ENCODE peak calls at places on chromosomes 16 and 17, in seven cellular contexts. Q, W, H, L, Y, Z and V are unnamed samples.

GRCh38 chr17:42720996-42721583 is 23.8 kb downstream of the EZH1 start:
- DNase-seq in Y (no peak), L (no peak), H (peak; percentile 63), W (peak; percentile 43), Z (no peak), Q (no peak), V (peak; percentile 85)

GRCh38 chr17:81379523-81379942 is 15.7 kb upstream of the BAHCC1 start:
- DNase-seq in Z (no peak), H (no peak), Y (no peak), Q (no peak), L (no peak), W (no peak), V (no peak)

GRCh38 chr16:66918355-66918754 is 330 bp downstream of the CDH16 start:
- DNase-seq in Z (no peak), H (no peak), W (no peak), Y (no peak), L (no peak), Q (no peak), V (no peak)

GRCh38 chr16:23420011-23420410 is 33.0 kb downstream of the COG7 start:
- DNase-seq in L (no peak), H (no peak), Z (no peak), W (no peak), Y (no peak), Q (peak; percentile 36), V (peak; percentile 70)

GRCh38 chr17:50326831-50327364 is 19.0 kb upstream of the XYLT2 start:
- DNase-seq in Z (no peak), H (no peak), Q (no peak), W (no peak), L (no peak), Y (no peak), V (no peak)

GRCh38 chr17:51322390-51323029 is 62.2 kb downstream of the UTP18 start:
- DNase-seq in H (peak; percentile 12), Y (no peak), L (no peak), W (no peak), Z (no peak), Q (no peak), V (peak; percentile 57)

GRCh38 chr17:41654908-41655607 is 30.7 kb upstream of the KRT17 start:
- DNase-seq in Y (no peak), W (no peak), Q (no peak), Z (no peak), H (no peak), L (no peak), V (no peak)

GRCh38 chr16:3950343-3951193 is 70.1 kb upstream of the CREBBP start:
- DNase-seq in W (no peak), Z (no peak), L (peak; percentile 89), H (peak; percentile 86), Q (no peak), Y (no peak), V (peak; percentile 99)

GRCh38 chr16:53132406-53132805 is 77.6 kb downstream of the CHD9 start:
- DNase-seq in H (no peak), Y (no peak), L (no peak), W (no peak), Q (no peak), Z (no peak), V (peak; percentile 28)

GRCh38 chr16:88065747-88066142 is 114.5 kb downstream of the BANP start:
- DNase-seq in H (no peak), L (no peak), Q (no peak), Z (no peak), W (no peak), Y (no peak), V (no peak)

GRCh38 chr17:60481604-60482003 is 44.4 kb downstream of the APPBP2 start:
- DNase-seq in Y (no peak), L (no peak), H (no peak), Q (no peak), Z (no peak), W (no peak), V (no peak)

GRCh38 chr16:73396556-73396955 is 348.6 kb upstream of the ZFHX3 start:
- DNase-seq in H (no peak), W (no peak), L (no peak), Q (no peak), Z (no peak), Y (no peak), V (no peak)

GRCh38 chr16:74100405-74101316 is 196.0 kb upstream of the PSMD7 start:
- DNase-seq in H (no peak), Q (no peak), W (no peak), L (no peak), Y (no peak), Z (no peak), V (no peak)

GRCh38 chr17:42428141-42428944 is 5.3 kb upstream of the CAVIN1 start:
- DNase-seq in Y (no peak), L (peak; percentile 60), Z (peak; percentile 47), H (peak; percentile 79), Q (peak; percentile 98), W (no peak), V (peak; percentile 97)

GRCh38 chr17:79661292-79662041 is 50.6 kb upstream of the RBFOX3 start:
- DNase-seq in Q (no peak), L (no peak), Y (no peak), H (no peak), W (no peak), Z (no peak), V (no peak)

GRCh38 chr17:56597495-56597990 is 4.0 kb downstream of the NOG start:
- DNase-seq in Y (peak; percentile 33), H (no peak), W (no peak), L (no peak), Z (no peak), Q (no peak), V (no peak)

GRCh38 chr16:50704245-50704644 is 10.8 kb downstream of the NOD2 start:
- DNase-seq in H (no peak), Q (no peak), Z (no peak), W (no peak), L (no peak), Y (no peak), V (no peak)

GRCh38 chr17:32626371-32626770 is 139.6 kb downstream of the CDK5R1 start:
- DNase-seq in Z (no peak), Q (no peak), Y (no peak), W (no peak), L (no peak), H (no peak), V (no peak)

GRCh38 chr16:15644306-15644961 is 1.5 kb upstream of the MARF1 start:
- DNase-seq in Q (no peak), L (no peak), W (no peak), H (peak; percentile 83), Z (no peak), Y (no peak), V (no peak)

GRCh38 chr16:52912565-52913173 is 140.0 kb downstream of the CHD9NB start:
- DNase-seq in W (peak; percentile 31), Q (peak; percentile 1), H (peak; percentile 54), Z (peak; percentile 72), Y (peak; percentile 29), L (peak; percentile 63), V (peak; percentile 56)

GRCh38 chr17:37239690-37240344 is 136.0 kb upstream of the C17orf78 start:
- DNase-seq in Q (no peak), W (no peak), Z (no peak), Y (no peak), H (peak; percentile 9), L (no peak), V (peak; percentile 62)

GRCh38 chr17:69240201-69240600 is 11.6 kb upstream of the ABCA10 start:
- DNase-seq in L (no peak), Y (no peak), Q (no peak), H (no peak), Z (no peak), W (no peak), V (no peak)

GRCh38 chr17:81397314-81398169 is 2.3 kb downstream of the BAHCC1 start:
- DNase-seq in H (no peak), Y (peak; percentile 36), L (no peak), Q (no peak), Z (peak; percentile 36), W (no peak), V (peak; percentile 67)

GRCh38 chr17:42685831-42686230 is 3.5 kb downstream of the CNTNAP1 start:
- DNase-seq in H (no peak), L (no peak), Q (no peak), Z (no peak), W (no peak), Y (no peak), V (no peak)

GRCh38 chr16:68084504-68085258 is 489 bp upstream of the NFATC3 start:
- DNase-seq in W (peak; percentile 67), Y (peak; percentile 93), H (peak; percentile 67), Q (no peak), Z (peak; percentile 92), L (peak; percentile 89), V (peak; percentile 59)

GRCh38 chr17:68195667-68196393 is 52.0 kb upstream of the AMZ2 start:
- DNase-seq in H (no peak), Z (no peak), W (no peak), L (no peak), Y (no peak), Q (no peak), V (no peak)

GRCh38 chr17:2158011-2158410 is 103.1 kb downstream of the HIC1 start:
- DNase-seq in Q (peak; percentile 84), Y (no peak), L (peak; percentile 55), H (no peak), W (no peak), Z (no peak), V (peak; percentile 98)

GRCh38 chr17:82921426-82921825 is 81.6 kb upstream of the ZNF750 start:
- DNase-seq in Y (no peak), Z (no peak), W (no peak), H (peak; percentile 23), L (no peak), Q (no peak), V (no peak)